ENCODE peak calls at places on chromosome 16, in nine cellular contexts. X is stimulated activated CD8-positive, alpha-beta memory T cell treated with anti-CD3 and anti-CD28 coated beads, Interleukin-4, amount 100 ng/mL, for 1 hour; V is choroid plexus epithelial cell; W is AG04449; H is NCI-H2081; R is activated T-cell treated with anti-CD3 and anti-CD28 coated beads for 1 hour; J is nucleus accumbens; K is B cell; Z is T-helper 9 cell. G is an unnamed sample.

GRCh38 chr16:27303256-27304100 is 10.3 kb upstream of the IL4R start:
- DNase-seq in Z (no peak), W (no peak), J (no peak), K (no peak), H (no peak), R (no peak), X (no peak), V (no peak), G (no peak)

GRCh38 chr16:75188832-75189477 is 18.0 kb downstream of the CTRB2 start:
- DNase-seq in W (no peak), H (no peak), R (no peak), X (no peak), K (no peak), Z (no peak), V (no peak), J (no peak), G (peak; percentile 62)

GRCh38 chr16:50500171-50500874 is 47.9 kb upstream of the NKD1 start:
- DNase-seq in Z (no peak), X (no peak), V (no peak), K (no peak), R (no peak), H (no peak), J (no peak), W (no peak), G (peak; percentile 65)

GRCh38 chr16:54847207-54847606 is 83.5 kb upstream of the IRX5 start:
- DNase-seq in Z (no peak), V (no peak), H (no peak), J (no peak), R (no peak), W (no peak), X (no peak), K (no peak), G (no peak)

GRCh38 chr16:50924759-50925545 is 183.1 kb downstream of the CYLD start:
- DNase-seq in V (no peak), X (no peak), W (no peak), H (no peak), K (no peak), R (no peak), J (no peak), Z (no peak), G (no peak)

GRCh38 chr16:76235426-76235825 is 41.8 kb upstream of the CNTNAP4 start:
- DNase-seq in K (no peak), V (no peak), H (no peak), X (no peak), Z (no peak), W (no peak), R (no peak), J (no peak), G (no peak)

GRCh38 chr16:4616047-4616811 is 1.5 kb upstream of the UBALD1 start:
- DNase-seq in W (peak; percentile 97), X (peak; percentile 95), V (peak; percentile 100), H (peak; percentile 99), K (peak; percentile 97), R (peak; percentile 97), Z (peak; percentile 97), J (peak; percentile 99), G (peak; percentile 100)

GRCh38 chr16:72990003-72990521 is 57.9 kb downstream of the ZFHX3 start:
- DNase-seq in W (no peak), V (peak; percentile 73), Z (no peak), R (no peak), X (no peak), H (no peak), J (peak; percentile 39), K (no peak), G (no peak)

GRCh38 chr16:77143364-77143763 is 47.6 kb upstream of the MON1B start:
- DNase-seq in H (no peak), Z (no peak), J (no peak), X (no peak), R (no peak), K (no peak), W (no peak), V (no peak), G (no peak)

GRCh38 chr16:23104032-23104955 is 45.0 kb downstream of the USP31 start:
- DNase-seq in K (no peak), Z (no peak), J (no peak), R (no peak), H (no peak), W (no peak), V (no peak), X (no peak), G (no peak)

GRCh38 chr16:2980227-2981176 is at the start of gene PKMYT1:
- DNase-seq in J (peak; percentile 86), K (peak; percentile 98), Z (peak; percentile 93), H (peak; percentile 91), R (peak; percentile 93), W (no peak), X (peak; percentile 91), V (peak; percentile 83), G (peak; percentile 98)

GRCh38 chr16:66020061-66020460 is 346.4 kb upstream of the CDH5 start:
- DNase-seq in J (no peak), X (no peak), V (peak; percentile 60), R (no peak), W (no peak), H (no peak), Z (no peak), K (no peak), G (no peak)

GRCh38 chr16:66537236-66537635 is 12.7 kb downstream of the TK2 start:
- DNase-seq in R (no peak), W (no peak), Z (no peak), H (no peak), J (no peak), K (no peak), X (no peak), V (no peak), G (no peak)

GRCh38 chr16:78385406-78385805 is 286.0 kb downstream of the WWOX start:
- DNase-seq in X (no peak), J (no peak), K (no peak), R (no peak), V (no peak), Z (no peak), W (no peak), H (no peak), G (no peak)

GRCh38 chr16:52090080-52090479 is 456.9 kb downstream of the TOX3 start:
- DNase-seq in R (no peak), Z (no peak), J (no peak), W (no peak), K (no peak), V (no peak), X (no peak), H (no peak), G (no peak)